ENCODE peak calls at places on chromosomes 12 and 14, in four cellular contexts. R, Y, U and P are unnamed samples.

GRCh38 chr12:31325877-31326631 is at the start of gene SINHCAF:
- DNase-seq in R (peak; percentile 100), U (peak; percentile 100), Y (peak; percentile 97), P (peak; percentile 98)

GRCh38 chr12:120361506-120362208 is 7.3 kb downstream of the MSI1 start:
- DNase-seq in R (peak; percentile 76), U (peak; percentile 98), Y (no peak), P (peak; percentile 58)

GRCh38 chr14:96249016-96249415 is 7.0 kb upstream of the BDKRB1 start:
- DNase-seq in U (no peak), Y (no peak), R (no peak), P (no peak)

GRCh38 chr12:114916531-114916930 is 232.6 kb upstream of the TBX3 start:
- DNase-seq in U (no peak), R (no peak), Y (no peak), P (no peak)

GRCh38 chr12:27859648-27860047 is 79.6 kb upstream of the MANSC4 start:
- DNase-seq in R (no peak), Y (no peak), U (peak; percentile 37), P (no peak)

GRCh38 chr14:77601846-77602609 is 14.4 kb downstream of the SPTLC2 start:
- DNase-seq in Y (no peak), U (no peak), R (no peak), P (no peak)

GRCh38 chr14:50920482-50921225 is 23.6 kb downstream of the PYGL start:
- DNase-seq in U (peak; percentile 89), Y (no peak), R (no peak), P (no peak)

GRCh38 chr14:75521415-75522199 is 662 bp upstream of the BATF start:
- DNase-seq in R (no peak), Y (no peak), U (peak; percentile 64), P (no peak)

GRCh38 chr12:105041186-105041585 is 43.1 kb downstream of the ALDH1L2 start:
- DNase-seq in Y (no peak), U (no peak), R (no peak), P (peak; percentile 64)

GRCh38 chr12:6536894-6537579 is 2.7 kb downstream of the GAPDH start:
- DNase-seq in U (peak; percentile 8), R (no peak), Y (no peak), P (no peak)

GRCh38 chr12:53660064-53660463 is 15.8 kb downstream of the ATP5MC2 start:
- DNase-seq in R (peak; percentile 60), U (no peak), Y (no peak), P (no peak)

GRCh38 chr12:85089792-85090191 is 53.6 kb downstream of the LRRIQ1 start:
- DNase-seq in U (no peak), Y (no peak), R (no peak), P (no peak)

GRCh38 chr12:105876426-105876927 is 262.3 kb downstream of the NUAK1 start:
- DNase-seq in R (no peak), U (no peak), Y (no peak), P (no peak)

GRCh38 chr12:121590476-121591143 is 9.8 kb upstream of the KDM2B start:
- DNase-seq in Y (no peak), R (no peak), U (peak; percentile 70), P (no peak)

GRCh38 chr14:64605926-64606685 is 56.3 kb downstream of the PPP1R36 start:
- DNase-seq in U (no peak), R (no peak), Y (no peak), P (no peak)

GRCh38 chr12:58029260-58029659 is 87.9 kb downstream of the ATP23 start:
- DNase-seq in R (no peak), U (no peak), Y (no peak), P (no peak)

GRCh38 chr14:25050494-25051170 is 685 bp upstream of the STXBP6 start:
- DNase-seq in Y (no peak), R (no peak), U (peak; percentile 44), P (no peak)

GRCh38 chr12:95882080-95882479 is 23.3 kb downstream of the SNRPF start:
- DNase-seq in R (no peak), Y (no peak), U (no peak), P (no peak)

GRCh38 chr14:99562848-99563748 is 40.9 kb downstream of the CCDC85C start:
- DNase-seq in Y (no peak), R (peak; percentile 89), U (peak; percentile 91), P (peak; percentile 72)

GRCh38 chr12:106107566-106107965 is 31.2 kb downstream of the NUAK1 start:
- DNase-seq in Y (no peak), U (no peak), R (no peak), P (no peak)

GRCh38 chr14:91568626-91569025 is 58.5 kb upstream of the PPP4R3A start:
- DNase-seq in U (no peak), R (no peak), Y (no peak), P (no peak)

GRCh38 chr14:31884776-31885379 is 192.2 kb upstream of the ARHGAP5 start:
- DNase-seq in R (no peak), U (peak; percentile 41), Y (no peak), P (no peak)

GRCh38 chr14:56122306-56122705 is 4.1 kb downstream of the PELI2 start:
- DNase-seq in Y (no peak), R (no peak), U (no peak), P (no peak)

GRCh38 chr14:94373708-94374107 is 14.7 kb downstream of the SERPINA1 start:
- DNase-seq in Y (peak; percentile 15), U (no peak), R (no peak), P (no peak)

GRCh38 chr12:93127582-93128331 is 198.7 kb upstream of the EEA1 start:
- DNase-seq in U (peak; percentile 67), Y (no peak), R (peak; percentile 86), P (no peak)

GRCh38 chr12:111283986-111284385 is 84.9 kb downstream of the PHETA1 start:
- DNase-seq in Y (no peak), R (no peak), U (no peak), P (no peak)

GRCh38 chr12:84995646-84996045 is 40.4 kb downstream of the TSPAN19 start:
- DNase-seq in U (no peak), R (no peak), Y (no peak), P (no peak)

GRCh38 chr12:127238061-127238460 is 1028.9 kb upstream of the TMEM132C start:
- DNase-seq in Y (no peak), U (no peak), R (no peak), P (no peak)

GRCh38 chr14:38238881-38239280 is 17.0 kb downstream of the CLEC14A start:
- DNase-seq in Y (no peak), R (no peak), U (no peak), P (no peak)

GRCh38 chr14:102560436-102561261 is 31.8 kb upstream of the RCOR1 start:
- DNase-seq in U (no peak), R (no peak), Y (no peak), P (no peak)

GRCh38 chr14:71232506-71232905 is 325.2 kb downstream of the PCNX1 start:
- DNase-seq in Y (no peak), R (no peak), U (no peak), P (no peak)